ENCODE peak calls at places on chromosomes 1 and 21, in four cellular contexts. C is IMR-90, Z is K562, E is GM12878. U is an unnamed sample. For H3K27me3, the result is how much of the 10 kb centered on the place peaks cover.

GRCh38 chr1:241212624-241213023 is 144.4 kb downstream of the RGS7 start:
- DNase-seq in C (no peak), Z (no peak), E (no peak), U (no peak)

GRCh38 chr1:59814180-59814900 is 409 bp upstream of the HOOK1 start:
- DNase-seq in C (no peak), Z (no peak), E (peak), U (peak)

GRCh38 chr1:8970870-8971337 is 25.2 kb downstream of the CA6 start:
- DNase-seq in C (no peak), Z (no peak), E (peak), U (no peak)

GRCh38 chr1:167966050-167966449 is 29.2 kb upstream of the MPC2 start:
- DNase-seq in C (no peak), Z (no peak), E (no peak), U (no peak)

GRCh38 chr1:204889681-204890373 is 19.2 kb downstream of the NFASC start:
- DNase-seq in C (no peak), Z (no peak), E (no peak), U (peak)

GRCh38 chr1:248855580-248855979 is 3.3 kb downstream of the ZNF692 start:
- DNase-seq in C (no peak), Z (no peak), E (no peak), U (no peak)

GRCh38 chr1:115469703-115470476 is 131.8 kb upstream of the NGF start:
- DNase-seq in C (peak), Z (peak), E (no peak), U (peak)

GRCh38 chr21:45134677-45135076 is 60.3 kb downstream of the ADARB1 start:
- DNase-seq in C (no peak), Z (no peak), E (no peak), U (no peak)

GRCh38 chr1:240004086-240004749 is 87.5 kb upstream of the FMN2 start:
- DNase-seq in C (peak), Z (peak), E (no peak), U (peak)

GRCh38 chr1:115668579-115668978 is 26.8 kb downstream of the VANGL1 start:
- DNase-seq in C (peak), Z (peak), E (no peak), U (no peak)

GRCh38 chr1:110196917-110197782 is 13.0 kb upstream of the KCNC4 start:
- DNase-seq in C (peak), Z (peak), E (no peak), U (peak)

GRCh38 chr1:101960164-101960563 is 36.6 kb downstream of the OLFM3 start:
- DNase-seq in C (no peak), Z (no peak), E (no peak), U (no peak)

GRCh38 chr1:166139735-166140134 is 27.1 kb downstream of the FAM78B start:
- DNase-seq in C (no peak), Z (no peak), E (no peak), U (no peak)

GRCh38 chr1:183956559-183957188 is 80.9 kb downstream of the COLGALT2 start:
- DNase-seq in C (peak), Z (peak), E (peak), U (no peak)

GRCh38 chr1:9291914-9292360 is 757 bp upstream of the SPSB1 start:
- DNase-seq in C (peak), Z (peak), E (no peak), U (peak)

GRCh38 chr21:19123525-19123924 is 719.9 kb upstream of the TMPRSS15 start:
- DNase-seq in C (no peak), Z (no peak), E (no peak), U (no peak)

GRCh38 chr1:46675549-46676314 is 4.1 kb downstream of the TEX38 start:
- DNase-seq in C (no peak), Z (no peak), E (no peak), U (no peak)
- H3K27me3 ChIP-seq in C (under half), Z (under half), E (under half), U (under half)

DNA sequence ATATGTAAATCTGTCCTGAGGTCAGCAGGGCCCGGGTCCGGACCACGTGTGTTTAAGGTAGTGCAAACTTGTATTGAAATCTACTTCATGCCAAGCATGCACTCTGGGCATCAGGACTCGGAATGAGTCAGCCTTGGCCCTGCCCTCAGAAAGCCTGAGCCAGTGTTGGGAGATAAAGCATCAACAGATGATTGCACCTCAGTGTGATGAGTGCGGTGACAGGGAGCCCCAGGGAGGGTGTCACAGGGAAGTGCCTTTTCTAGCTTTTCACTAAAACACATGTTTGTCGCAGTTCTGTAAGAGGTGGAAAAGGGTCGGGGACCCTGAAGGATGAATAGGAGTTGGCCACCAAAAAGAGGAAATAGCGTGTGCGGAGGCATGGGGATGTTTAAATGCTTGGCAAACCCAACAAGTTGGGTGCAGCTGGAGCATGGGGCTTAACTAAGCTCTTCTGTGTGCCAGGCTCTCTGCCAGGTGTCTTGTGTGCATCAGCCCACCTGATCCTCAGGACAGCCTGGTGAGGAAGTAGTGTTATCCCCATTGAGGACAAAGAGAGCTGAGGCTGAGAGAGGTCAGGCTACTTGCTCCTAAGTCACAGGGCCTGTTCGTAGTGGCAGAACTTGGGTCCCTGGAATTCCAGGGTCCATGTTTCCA is 48.2 kb upstream of the EPB41 start:
- DNase-seq in C (no peak), Z (no peak), E (no peak), U (no peak)
- TF ChIP-seq RCOR1 in C (no peak), Z (no peak), E (no peak), U (no peak)

DNA sequence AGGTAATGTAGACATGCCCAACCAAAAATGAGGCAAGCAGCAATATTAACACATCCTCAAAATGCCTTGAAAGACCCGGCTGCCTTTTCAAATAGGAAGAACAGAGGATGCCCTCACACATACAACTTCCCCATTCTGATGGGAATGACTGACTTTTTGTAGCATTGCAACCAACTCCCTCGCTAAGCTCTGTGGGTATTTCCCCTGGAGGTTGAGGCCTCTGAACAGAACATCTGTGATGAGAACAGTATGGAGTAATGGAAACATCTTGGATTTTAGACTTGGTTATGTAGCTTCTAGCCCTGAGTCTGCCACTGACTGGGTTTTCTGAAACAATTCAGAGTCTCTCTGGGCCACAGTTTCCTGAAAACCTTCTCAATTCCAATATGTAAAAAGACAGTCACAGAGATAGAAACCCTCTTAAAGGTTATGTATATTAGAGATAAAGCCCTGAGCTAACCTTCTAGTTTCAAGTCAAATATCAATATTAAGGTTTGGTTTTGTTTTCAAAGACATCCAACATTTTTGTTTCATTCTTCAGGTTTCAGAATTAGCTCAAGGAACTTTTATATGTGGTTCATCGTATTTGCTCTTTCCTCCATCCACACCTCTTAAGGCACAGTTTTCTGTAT is 311.5 kb downstream of the SETD4 start:
- DNase-seq in C (no peak), Z (no peak), E (no peak), U (no peak)
- H3K27me3 ChIP-seq in C (under half), Z (under half), E (under half), U (under half)

DNA sequence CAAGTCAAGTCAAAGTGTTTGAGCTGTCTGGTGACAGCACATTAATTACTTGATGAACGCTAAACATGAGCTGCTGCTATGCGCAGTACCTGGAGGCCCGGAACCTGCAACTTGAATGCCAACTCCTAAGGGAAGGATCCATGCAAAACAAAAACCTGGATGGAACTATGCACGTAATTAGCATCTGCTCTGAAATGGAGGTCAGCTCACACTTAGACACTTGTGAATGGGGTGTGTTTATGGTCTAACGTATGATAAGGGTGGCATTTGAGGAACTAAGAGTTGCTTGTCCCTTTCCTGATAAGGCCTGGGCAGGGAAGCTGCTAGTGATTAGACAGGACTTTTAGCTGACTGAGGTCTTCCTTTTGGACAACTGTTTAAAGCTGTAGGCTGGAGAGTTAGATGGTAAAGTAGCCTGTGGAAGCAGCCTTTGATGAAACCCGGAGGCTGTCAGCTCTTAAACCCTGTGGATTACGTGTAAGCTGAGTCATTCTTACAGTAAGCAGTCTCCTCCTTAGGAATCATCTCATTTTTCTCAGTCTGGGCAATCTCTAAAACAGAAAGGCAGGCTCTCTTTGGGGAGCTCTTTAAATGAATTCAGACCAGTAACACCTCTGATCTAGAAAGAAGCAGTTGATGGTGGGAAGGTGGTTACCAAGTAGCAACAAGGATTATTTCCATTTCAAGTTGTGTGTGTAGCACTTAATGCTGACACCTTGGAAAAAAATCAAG is 6.8 kb downstream of the TENT5C start:
- DNase-seq in C (peak), Z (peak), E (no peak), U (no peak)
- TF ChIP-seq RCOR1 in C (no peak), Z (peak), E (no peak), U (no peak)

DNA sequence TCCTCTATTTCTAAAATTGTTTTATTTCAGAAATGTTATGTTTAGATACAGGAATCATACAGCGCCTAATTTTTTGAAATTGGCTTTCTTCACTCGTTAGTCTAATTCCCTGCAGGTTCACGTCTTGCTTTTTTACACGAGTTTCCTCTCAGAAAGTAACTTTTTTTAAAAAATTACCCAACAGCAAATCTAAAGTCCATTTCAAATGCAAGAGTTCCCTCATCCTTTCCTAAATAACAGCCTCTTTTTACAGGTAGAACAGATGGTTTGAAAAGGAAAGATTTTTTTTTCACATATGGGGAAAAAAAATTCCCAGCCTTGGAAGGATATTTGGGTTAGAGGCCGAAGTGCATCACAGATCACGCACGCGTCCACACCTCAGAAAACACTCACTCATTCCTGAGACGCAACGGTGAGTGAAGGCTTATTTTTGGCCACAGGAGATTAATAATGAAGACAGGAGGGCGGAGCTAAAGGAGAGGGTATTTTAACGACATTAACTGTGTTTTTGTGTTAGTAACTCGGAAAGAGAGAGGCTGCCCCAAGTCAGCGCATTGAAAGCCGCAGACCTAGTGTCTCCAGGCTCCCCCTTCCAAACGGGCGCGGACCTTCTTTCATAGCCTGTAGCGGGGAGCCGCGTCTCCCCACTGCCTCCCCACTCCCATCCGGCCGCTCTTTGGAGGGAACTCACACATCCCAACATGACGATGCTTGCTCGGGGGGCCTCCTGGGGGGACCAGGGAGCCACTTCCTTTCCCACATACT is 936 bp upstream of the RIPK4 start:
- DNase-seq in C (peak), Z (no peak), E (no peak), U (no peak)
- H3K27me3 ChIP-seq in C (half or more), Z (half or more), E (under half), U (under half)